ENCODE peak calls at places on chromosomes 3 and 15, in four cellular contexts. One of them, this sample, is unnamed. For H3K9me3, the result is how much of the 10 kb centered on the place peaks cover.

GRCh38 chr3:143384076-143384475 is 264.5 kb downstream of the CHST2 start:
- DNase-seq in uterus: no peak
- DNase-seq in CD4-positive, alpha-beta memory T cell: no peak
- DNase-seq in right lobe of liver: no peak
- DNase-seq in this sample: no peak

GRCh38 chr15:93035953-93036810 is 52.8 kb downstream of the RGMA start:
- DNase-seq in uterus: no peak
- DNase-seq in CD4-positive, alpha-beta memory T cell: peak
- DNase-seq in right lobe of liver: peak
- DNase-seq in this sample: no peak

GRCh38 chr3:169476289-169476688 is 187.2 kb downstream of the MECOM start:
- DNase-seq in uterus: no peak
- DNase-seq in CD4-positive, alpha-beta memory T cell: no peak
- DNase-seq in right lobe of liver: no peak
- DNase-seq in this sample: no peak

GRCh38 chr3:15860014-15860934 is 62.5 kb upstream of the ANKRD28 start:
- DNase-seq in uterus: peak
- DNase-seq in CD4-positive, alpha-beta memory T cell: peak
- DNase-seq in right lobe of liver: peak
- DNase-seq in this sample: no peak

GRCh38 chr3:144801890-144802289 is 830.3 kb downstream of the DIPK2A start:
- DNase-seq in uterus: no peak
- DNase-seq in CD4-positive, alpha-beta memory T cell: no peak
- DNase-seq in right lobe of liver: no peak
- DNase-seq in this sample: no peak

GRCh38 chr15:30023798-30024295 is 58.9 kb upstream of the GOLGA8J start:
- DNase-seq in uterus: no peak
- DNase-seq in CD4-positive, alpha-beta memory T cell: no peak
- DNase-seq in right lobe of liver: no peak
- DNase-seq in this sample: no peak

GRCh38 chr3:72655758-72656157 is 192.5 kb downstream of the SHQ1 start:
- DNase-seq in uterus: no peak
- DNase-seq in CD4-positive, alpha-beta memory T cell: no peak
- DNase-seq in right lobe of liver: no peak
- DNase-seq in this sample: no peak

GRCh38 chr3:184050217-184050847 is 2.5 kb upstream of the HTR3C start:
- DNase-seq in uterus: no peak
- DNase-seq in CD4-positive, alpha-beta memory T cell: no peak
- DNase-seq in right lobe of liver: no peak
- DNase-seq in this sample: no peak

GRCh38 chr3:176075491-176075890 is 1121.8 kb downstream of the TBL1XR1 start:
- DNase-seq in uterus: no peak
- DNase-seq in CD4-positive, alpha-beta memory T cell: no peak
- DNase-seq in right lobe of liver: no peak
- DNase-seq in this sample: no peak

GRCh38 chr3:128502-128901 is 68.1 kb upstream of the CHL1 start:
- DNase-seq in uterus: no peak
- DNase-seq in CD4-positive, alpha-beta memory T cell: no peak
- DNase-seq in right lobe of liver: no peak
- DNase-seq in this sample: no peak

GRCh38 chr3:131163-131889 is 65.2 kb upstream of the CHL1 start:
- DNase-seq in uterus: no peak
- DNase-seq in CD4-positive, alpha-beta memory T cell: no peak
- DNase-seq in right lobe of liver: no peak
- DNase-seq in this sample: no peak

GRCh38 chr3:132904-133303 is 63.7 kb upstream of the CHL1 start:
- DNase-seq in uterus: no peak
- DNase-seq in CD4-positive, alpha-beta memory T cell: no peak
- DNase-seq in right lobe of liver: no peak
- DNase-seq in this sample: no peak

GRCh38 chr3:132378-132777 is 64.2 kb upstream of the CHL1 start:
- DNase-seq in uterus: no peak
- DNase-seq in CD4-positive, alpha-beta memory T cell: no peak
- DNase-seq in right lobe of liver: no peak
- DNase-seq in this sample: no peak
- H3K9me3 ChIP-seq in uterus: under half
- H3K9me3 ChIP-seq in CD4-positive, alpha-beta memory T cell: under half
- H3K9me3 ChIP-seq in right lobe of liver: under half
- H3K9me3 ChIP-seq in this sample: under half

GRCh38 chr3:134525293-134525692 is 39.4 kb downstream of the CEP63 start:
- DNase-seq in uterus: no peak
- DNase-seq in CD4-positive, alpha-beta memory T cell: no peak
- DNase-seq in right lobe of liver: no peak
- DNase-seq in this sample: no peak

GRCh38 chr3:134526319-134526718 is 40.5 kb downstream of the CEP63 start:
- DNase-seq in uterus: no peak
- DNase-seq in CD4-positive, alpha-beta memory T cell: no peak
- DNase-seq in right lobe of liver: no peak
- DNase-seq in this sample: no peak

GRCh38 chr3:134527037-134527436 is 41.2 kb downstream of the CEP63 start:
- DNase-seq in uterus: no peak
- DNase-seq in CD4-positive, alpha-beta memory T cell: no peak
- DNase-seq in right lobe of liver: no peak
- DNase-seq in this sample: no peak

GRCh38 chr3:134517796-134518195 is 31.9 kb downstream of the CEP63 start:
- DNase-seq in uterus: no peak
- DNase-seq in CD4-positive, alpha-beta memory T cell: no peak
- DNase-seq in right lobe of liver: no peak
- DNase-seq in this sample: no peak

DNA sequence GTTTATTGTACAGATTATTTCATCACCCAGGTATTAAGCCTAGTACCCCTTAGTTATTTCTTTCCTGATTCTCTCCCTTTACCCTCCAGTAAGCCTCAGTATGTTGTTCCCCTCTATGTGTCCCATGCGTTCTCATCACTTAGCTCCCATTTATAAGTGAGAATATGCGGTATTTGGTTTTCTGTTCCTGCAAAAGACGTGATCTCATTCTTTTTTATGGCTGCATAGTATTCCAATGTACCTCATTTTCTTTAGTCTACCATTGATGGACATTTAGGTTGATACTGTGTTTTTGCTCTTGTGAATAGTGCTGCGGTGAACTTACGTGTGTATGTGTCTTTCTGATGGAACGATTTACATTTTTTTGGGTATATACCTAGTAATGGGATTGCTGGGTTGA is 36.7 kb downstream of the CEP63 start:
- DNase-seq in uterus: no peak
- DNase-seq in CD4-positive, alpha-beta memory T cell: no peak
- DNase-seq in right lobe of liver: no peak
- DNase-seq in this sample: no peak
- H3K9me3 ChIP-seq in uterus: under half
- H3K9me3 ChIP-seq in CD4-positive, alpha-beta memory T cell: under half
- H3K9me3 ChIP-seq in right lobe of liver: under half
- H3K9me3 ChIP-seq in this sample: under half

GRCh38 chr3:49465269-49466034 is 4.6 kb upstream of the DAG1 start:
- DNase-seq in uterus: no peak
- DNase-seq in CD4-positive, alpha-beta memory T cell: no peak
- DNase-seq in right lobe of liver: no peak
- DNase-seq in this sample: no peak
- H3K9me3 ChIP-seq in uterus: under half
- H3K9me3 ChIP-seq in CD4-positive, alpha-beta memory T cell: under half
- H3K9me3 ChIP-seq in right lobe of liver: under half
- H3K9me3 ChIP-seq in this sample: under half

GRCh38 chr3:25489858-25490591 is 62.0 kb downstream of the RARB start:
- DNase-seq in uterus: no peak
- DNase-seq in CD4-positive, alpha-beta memory T cell: no peak
- DNase-seq in right lobe of liver: no peak
- DNase-seq in this sample: no peak
- H3K9me3 ChIP-seq in uterus: under half
- H3K9me3 ChIP-seq in CD4-positive, alpha-beta memory T cell: under half
- H3K9me3 ChIP-seq in right lobe of liver: under half
- H3K9me3 ChIP-seq in this sample: under half

GRCh38 chr3:198108756-198109155 is 148.7 kb downstream of the LMLN start:
- DNase-seq in uterus: no peak
- DNase-seq in CD4-positive, alpha-beta memory T cell: no peak
- DNase-seq in right lobe of liver: no peak
- DNase-seq in this sample: no peak
- H3K9me3 ChIP-seq in uterus: under half
- H3K9me3 ChIP-seq in CD4-positive, alpha-beta memory T cell: under half
- H3K9me3 ChIP-seq in right lobe of liver: under half
- H3K9me3 ChIP-seq in this sample: under half

GRCh38 chr15:47900731-47901130 is 183.4 kb downstream of the SEMA6D start:
- DNase-seq in uterus: no peak
- DNase-seq in CD4-positive, alpha-beta memory T cell: no peak
- DNase-seq in right lobe of liver: no peak
- DNase-seq in this sample: no peak
- H3K9me3 ChIP-seq in uterus: under half
- H3K9me3 ChIP-seq in CD4-positive, alpha-beta memory T cell: under half
- H3K9me3 ChIP-seq in right lobe of liver: under half
- H3K9me3 ChIP-seq in this sample: under half

DNA sequence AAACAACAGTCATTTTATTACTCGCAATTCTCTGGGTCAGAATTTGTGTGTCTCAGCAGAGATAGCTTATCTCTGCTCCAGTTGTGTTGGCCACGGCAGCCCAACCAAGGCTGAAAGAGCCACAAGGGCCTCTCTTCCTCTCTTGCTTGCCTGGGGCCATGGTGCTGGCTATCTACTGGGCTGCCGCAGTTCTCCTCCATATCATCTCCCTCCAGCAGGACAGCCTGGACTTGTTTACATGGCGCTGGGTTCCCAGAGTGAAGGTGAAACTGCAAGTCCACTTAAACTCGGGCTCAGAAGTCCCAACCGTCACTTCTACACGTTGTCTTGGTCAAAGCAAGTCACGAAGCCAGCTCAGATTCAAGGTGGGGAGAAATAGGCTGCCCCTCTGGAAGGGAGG is 134.8 kb downstream of the UACA start:
- DNase-seq in uterus: no peak
- DNase-seq in CD4-positive, alpha-beta memory T cell: no peak
- DNase-seq in right lobe of liver: no peak
- DNase-seq in this sample: no peak
- H3K9me3 ChIP-seq in uterus: under half
- H3K9me3 ChIP-seq in CD4-positive, alpha-beta memory T cell: under half
- H3K9me3 ChIP-seq in right lobe of liver: under half
- H3K9me3 ChIP-seq in this sample: under half

This sample was measured in T-helper 17 cell.